ENCODE peak calls at places on chromosomes 13 and 19, in four cellular contexts. R is H1, X is mesendoderm, F is H9. W is an unnamed sample.

GRCh38 chr13:60018536-60018935 is 145.2 kb downstream of the DIAPH3 start:
- DNase-seq in F (no peak), X (no peak), R (no peak), W (no peak)

GRCh38 chr13:71252191-71252704 is 614.8 kb downstream of the DACH1 start:
- DNase-seq in R (no peak), F (no peak), X (no peak), W (no peak)

GRCh38 chr19:5567360-5567970 is at the start of gene TINCR:
- DNase-seq in X (peak; percentile 50), F (peak; percentile 71), R (peak; percentile 82), W (no peak)

GRCh38 chr13:98746968-98747367 is 5.5 kb downstream of the SLC15A1 start:
- DNase-seq in X (no peak), F (no peak), R (no peak), W (no peak)

GRCh38 chr13:45340422-45341033 is 455 bp downstream of the TPT1 start:
- DNase-seq in R (peak; percentile 79), F (peak; percentile 72), X (peak; percentile 93), W (peak; percentile 91)

GRCh38 chr13:71359641-71360040 is 507.4 kb downstream of the DACH1 start:
- DNase-seq in R (no peak), X (no peak), F (no peak), W (no peak)

GRCh38 chr19:6100284-6100915 is 9.9 kb downstream of the RFX2 start:
- DNase-seq in R (no peak), F (no peak), X (no peak), W (no peak)

GRCh38 chr13:95452376-95452775 is 100.1 kb upstream of the CLDN10 start:
- DNase-seq in X (no peak), F (no peak), R (no peak), W (no peak)

GRCh38 chr19:51546650-51547396 is 15.4 kb upstream of the SIGLEC6 start:
- DNase-seq in R (no peak), X (no peak), F (no peak), W (peak; percentile 9)

GRCh38 chr13:46641274-46642081 is 88.5 kb downstream of the LRCH1 start:
- DNase-seq in R (no peak), X (no peak), F (no peak), W (no peak)

GRCh38 chr13:46637213-46637612 is 84.2 kb downstream of the LRCH1 start:
- DNase-seq in X (peak; percentile 75), R (no peak), F (no peak), W (no peak)

GRCh38 chr13:46640843-46641242 is 87.9 kb downstream of the LRCH1 start:
- DNase-seq in F (no peak), X (no peak), R (no peak), W (peak; percentile 58)

GRCh38 chr13:46638262-46638661 is 85.3 kb downstream of the LRCH1 start:
- DNase-seq in X (no peak), R (no peak), F (no peak), W (no peak)

GRCh38 chr13:46639033-46639981 is 86.3 kb downstream of the LRCH1 start:
- DNase-seq in F (no peak), R (no peak), X (no peak), W (no peak)
- H3K56ac ChIP-seq in F (no peak overlapping the region), R (no peak overlapping the region), X (no peak overlapping the region), W (no peak overlapping the region)

GRCh38 chr13:46561691-46562090 is 8.7 kb downstream of the LRCH1 start:
- DNase-seq in R (no peak), X (no peak), F (no peak), W (peak; percentile 70)

GRCh38 chr13:46556380-46556779 is 3.4 kb downstream of the LRCH1 start:
- DNase-seq in X (no peak), R (no peak), F (no peak), W (no peak)

GRCh38 chr13:46562581-46562980 is 9.6 kb downstream of the LRCH1 start:
- DNase-seq in R (no peak), X (no peak), F (no peak), W (no peak)

GRCh38 chr13:46562152-46562551 is 9.2 kb downstream of the LRCH1 start:
- DNase-seq in X (no peak), R (no peak), F (no peak), W (no peak)

DNA sequence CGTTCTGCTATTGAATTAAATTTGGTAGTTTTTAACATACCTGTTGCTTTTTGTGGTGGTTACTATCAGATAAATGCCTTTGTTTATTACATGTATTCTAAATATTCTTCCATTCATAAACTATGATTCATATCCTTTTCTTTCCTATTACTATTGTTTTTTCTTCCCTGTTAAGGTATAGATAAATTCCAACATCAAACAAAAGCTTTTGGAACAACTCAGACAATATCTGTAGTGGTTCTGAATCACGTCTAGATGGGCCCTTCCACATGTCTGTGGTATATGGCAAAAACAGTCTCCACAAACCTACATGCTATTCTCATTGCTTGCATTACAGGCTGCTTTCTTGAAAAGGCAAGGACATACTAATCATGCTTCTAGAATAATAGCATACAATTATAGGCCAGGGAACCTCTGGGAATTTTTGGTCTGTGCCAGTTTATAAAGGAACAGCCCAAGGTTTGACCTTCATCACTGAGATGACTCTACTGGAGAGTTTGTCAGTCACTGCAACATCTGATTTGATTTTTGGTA is 6.4 kb downstream of the LRCH1 start:
- DNase-seq in F (no peak), R (no peak), X (no peak), W (no peak)
- H3K56ac ChIP-seq in F (no peak overlapping the region), R (no peak overlapping the region), X (no peak overlapping the region), W (no peak overlapping the region)

DNA sequence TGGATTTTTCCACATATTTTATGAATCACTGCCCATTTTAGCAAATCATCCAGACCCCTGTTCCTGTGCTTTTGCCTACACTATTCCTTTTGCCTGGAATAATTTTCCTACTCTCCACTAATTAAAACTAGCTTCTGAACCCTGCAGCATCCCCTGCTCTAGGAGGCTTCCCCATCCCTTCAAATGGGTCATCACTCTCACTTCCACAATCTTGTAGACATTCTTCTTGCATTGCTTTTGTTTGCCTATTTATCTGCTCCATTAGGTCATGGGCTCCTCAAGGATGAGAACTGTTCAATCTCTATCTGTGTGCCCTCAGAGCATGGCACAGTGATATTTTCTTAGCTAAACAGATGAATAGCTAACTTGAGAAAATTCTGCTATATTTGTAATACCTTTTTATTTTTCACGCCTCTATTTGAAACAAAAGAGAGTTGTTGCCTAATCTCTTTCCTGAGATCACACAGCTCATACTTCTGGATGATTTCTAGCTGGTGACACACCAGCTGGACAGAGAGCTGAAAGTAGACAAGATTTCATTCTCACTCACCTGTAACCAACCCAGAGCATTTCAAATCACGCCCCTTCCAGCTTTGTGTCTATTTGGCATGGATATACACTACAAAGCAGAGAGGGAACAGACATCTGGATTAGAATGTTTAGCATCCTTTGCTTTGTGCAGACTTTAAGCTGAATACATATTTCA is 466.0 kb downstream of the FOXO1 start:
- DNase-seq in X (no peak), R (no peak), F (no peak), W (no peak)
- H3K56ac ChIP-seq in X (no peak overlapping the region), R (no peak overlapping the region), F (no peak overlapping the region), W (no peak overlapping the region)

GRCh38 chr19:21496876-21497275 is 8.5 kb upstream of the ZNF429 start:
- DNase-seq in R (no peak), X (no peak), F (no peak), W (no peak)
- H3K56ac ChIP-seq in R (no peak overlapping the region), X (no peak overlapping the region), F (no peak overlapping the region), W (no peak overlapping the region)

DNA sequence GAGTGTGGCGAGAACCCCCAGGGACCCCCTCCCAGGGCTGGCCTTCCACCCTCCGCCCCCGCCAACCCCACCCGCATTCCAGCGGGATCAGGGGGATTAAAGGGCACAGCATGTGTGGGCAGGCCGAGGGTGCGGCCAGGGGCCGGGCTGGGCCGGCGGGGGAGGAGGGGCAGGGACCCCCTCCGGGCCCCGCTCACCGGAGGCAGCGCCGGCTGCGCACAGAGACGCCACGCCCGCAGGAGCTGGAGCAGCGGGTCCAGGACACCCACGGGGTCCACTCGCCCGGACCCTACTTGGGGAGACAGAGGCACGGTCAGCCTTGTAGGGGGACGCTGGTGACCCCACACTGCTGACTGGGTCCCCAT is 2.4 kb downstream of the ADAMTSL5 start:
- DNase-seq in R (no peak), F (no peak), X (no peak), W (no peak)
- H3K56ac ChIP-seq in R (no peak overlapping the region), F (no peak overlapping the region), X (no peak overlapping the region), W (no peak overlapping the region)